ENCODE peak calls at places on chromosomes 11 and 22, in eight cellular contexts. I is colonic mucosa, E is A549, Q is AG10803, Y is PC-9, K is cardiac fibroblast, X is GM12865, H is fibroblast of villous mesenchyme. C is an unnamed sample.

GRCh38 chr11:32374261-32374711 is 61.1 kb downstream of the WT1 start:
- DNase-seq in K (peak), Q (peak), I (peak), X (peak), H (peak), E (peak), Y (peak), C (peak)

GRCh38 chr22:20973634-20974286 is 6.7 kb downstream of the AIFM3 start:
- DNase-seq in X (no peak), K (no peak), H (no peak), E (no peak), Y (no peak), I (no peak), Q (no peak), C (no peak)

GRCh38 chr22:48603621-48604320 is 1223.9 kb downstream of the BRD1 start:
- DNase-seq in Y (no peak), I (no peak), E (no peak), H (no peak), Q (no peak), K (no peak), X (no peak), C (no peak)

GRCh38 chr11:42631223-42631843 is 680.5 kb upstream of the API5 start:
- DNase-seq in H (no peak), X (no peak), K (peak), E (no peak), I (no peak), Q (peak), Y (no peak), C (peak)

GRCh38 chr11:126607374-126607773 is 251.9 kb downstream of the ST3GAL4 start:
- DNase-seq in Q (peak), K (peak), I (peak), Y (peak), X (peak), H (peak), E (peak), C (peak)

GRCh38 chr11:17273668-17274321 is 2.7 kb upstream of the NUCB2 start:
- DNase-seq in K (no peak), H (no peak), E (no peak), X (peak), Q (no peak), I (peak), Y (no peak), C (no peak)

GRCh38 chr11:1128333-1129142 is 29.2 kb upstream of the MUC5AC start:
- DNase-seq in X (no peak), H (no peak), Y (no peak), K (no peak), E (no peak), I (no peak), Q (no peak), C (no peak)

GRCh38 chr22:35150163-35151107 is 84.5 kb downstream of the ISX start:
- DNase-seq in H (peak), K (peak), E (peak), I (peak), Q (peak), Y (peak), X (peak), C (peak)

GRCh38 chr11:2732261-2732939 is 32.6 kb upstream of the KCNQ1OT1 start:
- DNase-seq in K (no peak), E (no peak), H (no peak), X (no peak), Q (no peak), Y (no peak), I (no peak), C (no peak)

GRCh38 chr11:71518506-71519471 is 8.3 kb upstream of the KRTAP5-7 start:
- DNase-seq in Q (no peak), E (no peak), I (no peak), X (no peak), K (no peak), H (no peak), Y (no peak), C (no peak)

GRCh38 chr11:1238767-1239595 is 16.1 kb downstream of the MUC5B start:
- DNase-seq in E (no peak), H (no peak), I (peak), Y (no peak), X (no peak), K (no peak), Q (no peak), C (no peak)

GRCh38 chr11:44319552-44320288 is 9.8 kb upstream of the ALX4 start:
- DNase-seq in X (no peak), K (no peak), E (no peak), H (no peak), I (no peak), Q (no peak), Y (no peak), C (no peak)

GRCh38 chr22:48755332-48755949 is 1072.2 kb downstream of the BRD1 start:
- DNase-seq in X (no peak), H (no peak), E (no peak), Y (no peak), I (peak), K (no peak), Q (no peak), C (no peak)

GRCh38 chr11:131109256-131109655 is 193.0 kb upstream of the SNX19 start:
- DNase-seq in I (no peak), Y (no peak), Q (peak), K (no peak), X (no peak), H (no peak), E (no peak), C (peak)

GRCh38 chr11:58629857-58630256 is 7.4 kb downstream of the CNTF start:
- DNase-seq in Y (no peak), H (peak), I (peak), K (peak), Q (peak), E (peak), X (peak), C (peak)

GRCh38 chr11:88315015-88315414 is 22.5 kb downstream of the CTSC start:
- DNase-seq in K (no peak), E (no peak), X (no peak), Q (no peak), I (no peak), Y (no peak), H (no peak), C (no peak)

GRCh38 chr11:33892906-33893594 is 1.2 kb upstream of the LMO2 start:
- DNase-seq in H (no peak), K (no peak), E (no peak), X (no peak), Y (no peak), Q (no peak), I (no peak), C (no peak)

GRCh38 chr11:87223816-87224215 is 186.1 kb downstream of the TMEM135 start:
- DNase-seq in I (no peak), Q (peak), K (peak), Y (no peak), X (no peak), E (no peak), H (peak), C (no peak)

GRCh38 chr11:17552392-17553248 is 5.6 kb downstream of the OTOG start:
- DNase-seq in K (no peak), I (no peak), Y (no peak), X (peak), Q (peak), H (no peak), E (no peak), C (no peak)

GRCh38 chr22:43592470-43592869 is 180.7 kb downstream of the MPPED1 start:
- DNase-seq in Y (no peak), X (no peak), H (no peak), Q (no peak), E (no peak), I (no peak), K (peak), C (peak)

GRCh38 chr11:15289718-15290117 is 175.0 kb downstream of the INSC start:
- DNase-seq in I (no peak), Q (no peak), E (no peak), Y (no peak), K (no peak), X (no peak), H (no peak), C (no peak)

GRCh38 chr11:69689484-69690319 is 14.1 kb downstream of the FGF19 start:
- DNase-seq in H (no peak), X (no peak), K (no peak), E (no peak), I (no peak), Q (no peak), Y (no peak), C (no peak)

GRCh38 chr11:112016765-112017356 is 8.3 kb upstream of the DLAT start:
- DNase-seq in H (peak), X (no peak), I (no peak), E (no peak), Q (peak), Y (no peak), K (peak), C (peak)

GRCh38 chr11:113274708-113275582 is 39.4 kb upstream of the TTC12 start:
- DNase-seq in K (no peak), H (peak), E (peak), Y (no peak), I (no peak), X (no peak), Q (no peak), C (peak)

GRCh38 chr11:48106166-48106565 is 110.4 kb upstream of the OR4B1 start:
- DNase-seq in Q (no peak), I (no peak), E (no peak), Y (no peak), H (no peak), K (no peak), X (peak), C (no peak)

GRCh38 chr11:11618973-11619435 is 2.8 kb downstream of the GALNT18 start:
- DNase-seq in K (no peak), E (peak), X (no peak), I (no peak), Y (no peak), H (no peak), Q (no peak), C (no peak)

GRCh38 chr22:29152045-29152380 is 53.7 kb upstream of the EMID1 start:
- DNase-seq in I (no peak), H (no peak), X (no peak), Y (no peak), K (no peak), Q (no peak), E (no peak), C (no peak)

GRCh38 chr11:115696472-115697011 is 192.3 kb upstream of the CADM1 start:
- DNase-seq in I (no peak), H (no peak), Q (no peak), X (no peak), Y (no peak), K (no peak), E (no peak), C (no peak)

GRCh38 chr22:46833228-46833627 is 70.8 kb downstream of the TBC1D22A start:
- DNase-seq in E (peak), H (peak), Q (no peak), I (no peak), K (peak), X (no peak), Y (no peak), C (peak)

GRCh38 chr11:45859661-45860140 is 12.4 kb downstream of the CRY2 start:
- DNase-seq in E (no peak), X (no peak), I (peak), Q (peak), Y (peak), K (peak), H (peak), C (peak)

GRCh38 chr22:41857160-41857859 is 24.4 kb downstream of the SREBF2 start:
- DNase-seq in Y (peak), K (peak), X (peak), H (peak), I (peak), Q (peak), E (peak), C (peak)

GRCh38 chr22:48491451-48491941 is 1336.2 kb downstream of the BRD1 start:
- DNase-seq in Y (no peak), I (no peak), X (no peak), H (no peak), K (no peak), Q (peak), E (peak), C (no peak)

GRCh38 chr11:129291556-129291955 is 84.1 kb upstream of the BARX2 start:
- DNase-seq in K (no peak), H (no peak), Y (no peak), I (no peak), X (no peak), E (no peak), Q (no peak), C (no peak)

GRCh38 chr22:37425800-37426531 is 1.3 kb downstream of the ELFN2 start:
- DNase-seq in Q (peak), H (peak), E (no peak), K (peak), Y (peak), I (no peak), X (no peak), C (no peak)

DNA sequence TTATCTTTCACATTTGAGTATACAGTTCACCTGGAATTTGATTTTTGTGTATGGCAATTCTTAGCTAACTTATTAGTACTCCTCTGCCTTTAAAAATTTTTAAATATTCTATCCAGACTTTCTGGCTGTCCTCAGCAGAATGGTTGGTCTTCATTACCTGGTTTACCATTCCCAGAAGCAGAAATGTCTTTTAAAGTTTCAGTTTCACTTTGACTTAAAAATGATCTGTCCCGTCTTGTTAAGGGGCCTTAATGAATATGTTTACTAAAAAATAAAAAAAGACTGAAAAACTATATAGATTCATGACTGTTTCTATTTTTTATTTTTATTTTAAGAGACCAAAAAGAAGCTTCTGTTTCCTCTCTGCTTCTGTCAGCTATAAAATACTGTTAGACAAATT is 70.5 kb upstream of the TNRC6B start:
- DNase-seq in Q (no peak), H (peak), E (no peak), X (no peak), Y (no peak), I (no peak), K (peak), C (no peak)
- H3K4me3 ChIP-seq in Q (peak), H (peak), E (no peak), X (peak), Y (no peak), I (no peak), K (no peak), C (peak)

GRCh38 chr11:13837286-13837685 is 125.2 kb upstream of the SPON1 start:
- DNase-seq in K (no peak), H (no peak), Y (no peak), I (no peak), X (no peak), E (no peak), Q (no peak), C (no peak)

GRCh38 chr11:13831707-13832106 is 130.8 kb upstream of the SPON1 start:
- DNase-seq in K (no peak), Y (no peak), I (no peak), E (no peak), Q (no peak), X (no peak), H (no peak), C (no peak)

GRCh38 chr11:13836666-13837065 is 125.9 kb upstream of the SPON1 start:
- DNase-seq in H (no peak), Y (no peak), E (no peak), X (no peak), K (no peak), Q (no peak), I (no peak), C (no peak)

DNA sequence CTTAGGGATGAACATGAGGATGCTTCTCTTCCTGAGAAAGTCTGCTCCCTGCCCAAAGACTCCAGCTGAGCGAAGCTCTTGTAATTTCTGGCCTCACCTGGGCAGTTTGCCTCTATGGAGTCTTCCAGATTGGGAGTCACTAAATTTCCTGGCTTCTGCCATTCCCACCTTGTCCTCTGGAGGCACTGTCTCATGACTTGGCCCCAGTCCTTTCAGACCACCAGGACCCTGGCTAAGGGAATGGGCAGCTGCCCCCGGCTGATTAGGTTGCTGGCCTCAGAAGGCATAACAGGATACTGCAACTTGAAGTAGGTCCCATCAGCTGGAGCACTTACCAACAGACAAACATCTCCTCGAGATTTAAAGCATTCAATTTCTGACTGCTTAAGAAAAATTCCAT is 128.1 kb upstream of the SPON1 start:
- DNase-seq in Q (no peak), Y (no peak), K (no peak), H (no peak), E (no peak), I (no peak), X (no peak), C (no peak)
- TF ChIP-seq CTCF in Q (peak), Y (peak), K (peak), H (peak), E (no peak), I (no peak), X (peak), C (peak)

GRCh38 chr11:78045851-78046485 is 17.7 kb upstream of the THRSP start:
- DNase-seq in E (peak), H (peak), K (peak), Y (peak), Q (peak), X (peak), I (peak), C (peak)
- H3K4me3 ChIP-seq in E (peak), H (peak), K (peak), Y (peak), Q (peak), X (peak), I (peak), C (peak)

GRCh38 chr11:84990141-84990540 is 637.0 kb downstream of the DLG2 start:
- DNase-seq in K (no peak), Q (no peak), X (no peak), I (no peak), H (no peak), Y (no peak), E (no peak), C (no peak)

DNA sequence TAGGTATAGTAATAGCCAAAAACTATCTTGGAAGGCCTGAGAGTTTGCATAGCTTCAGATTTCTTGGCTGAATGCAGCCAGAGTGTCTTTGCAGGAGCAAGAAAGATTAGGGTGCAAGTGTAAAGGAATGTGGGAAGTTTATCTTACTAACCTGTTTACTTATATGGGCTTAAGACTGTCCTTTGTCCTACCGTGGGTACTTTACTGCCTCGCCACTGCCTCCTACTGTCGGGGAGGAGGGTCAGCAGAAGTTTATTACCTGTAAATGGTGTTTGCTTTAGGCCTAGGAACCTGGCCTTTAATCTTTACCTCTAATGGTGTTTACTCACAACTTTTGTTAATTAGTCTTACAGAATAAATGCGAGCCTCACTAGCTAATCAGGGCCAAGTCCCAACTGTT is 633.8 kb downstream of the DLG2 start:
- DNase-seq in Q (peak), E (no peak), H (peak), K (no peak), X (peak), I (peak), Y (peak), C (peak)
- TF ChIP-seq CTCF in Q (peak), E (no peak), H (peak), K (peak), X (peak), I (no peak), Y (peak), C (no peak)

GRCh38 chr22:19716829-19717105 is 2.5 kb downstream of the SEPTIN5 start:
- DNase-seq in Q (no peak), X (no peak), Y (no peak), H (no peak), E (no peak), K (no peak), I (no peak), C (no peak)

GRCh38 chr22:19714320-19715252 is at the start of gene SEPTIN5:
- DNase-seq in Q (no peak), K (no peak), X (no peak), I (no peak), Y (no peak), E (no peak), H (no peak), C (no peak)

GRCh38 chr22:19716041-19716828 is 1.9 kb downstream of the SEPTIN5 start:
- DNase-seq in K (no peak), X (no peak), E (no peak), I (no peak), H (no peak), Y (no peak), Q (no peak), C (no peak)

GRCh38 chr22:19713650-19714319 is 518 bp upstream of the SEPTIN5 start:
- DNase-seq in Q (no peak), H (no peak), E (no peak), Y (no peak), I (no peak), X (no peak), K (no peak), C (no peak)

GRCh38 chr22:19715286-19715939 is 1.1 kb downstream of the SEPTIN5 start:
- DNase-seq in E (no peak), I (no peak), Y (no peak), K (no peak), H (no peak), X (peak), Q (no peak), C (no peak)
- H3K4me3 ChIP-seq in E (peak), I (no peak), Y (no peak), K (peak), H (peak), X (no peak), Q (peak), C (peak)